ENCODE peak calls at places on chromosomes 2 and 18, in five cellular contexts. V is substantia nigra, Y is posterior cingulate gyrus, X is A549, C is pulmonary artery endothelial cell. I is an unnamed sample.
A peak's percentile ranks its signal among the peaks of the same experiment; 100 is the strongest.

GRCh38 chr2:104846182-104846954 is 7.5 kb upstream of the POU3F3 start:
- DNase-seq in V (no peak), Y (no peak), X (no peak), C (no peak), I (no peak)

GRCh38 chr2:148568597-148568996 is 76.0 kb upstream of the EPC2 start:
- DNase-seq in V (no peak), Y (no peak), X (no peak), C (no peak), I (no peak)

GRCh38 chr2:46134531-46135229 is 162.5 kb upstream of the EPAS1 start:
- DNase-seq in V (no peak), Y (no peak), X (no peak), C (no peak), I (peak; percentile 89)

GRCh38 chr2:108917078-108917440 is 72.0 kb downstream of the EDAR start:
- DNase-seq in V (no peak), Y (no peak), X (no peak), C (no peak), I (peak; percentile 56)

GRCh38 chr2:174625031-174625430 is 27.4 kb upstream of the WIPF1 start:
- DNase-seq in V (no peak), Y (no peak), X (no peak), C (no peak), I (no peak)

GRCh38 chr2:240469747-240470146 is 34.3 kb downstream of the GPC1 start:
- DNase-seq in V (no peak), Y (no peak), X (no peak), C (no peak), I (peak; percentile 8)

GRCh38 chr2:121273116-121273515 is 11.9 kb downstream of the TFCP2L1 start:
- DNase-seq in V (no peak), Y (no peak), X (no peak), C (no peak), I (no peak)

GRCh38 chr2:224126001-224126400 is 86.9 kb upstream of the SERPINE2 start:
- DNase-seq in V (no peak), Y (no peak), X (no peak), C (no peak), I (no peak)

GRCh38 chr2:226981731-226982373 is 146.0 kb downstream of the RHBDD1 start:
- DNase-seq in V (no peak), Y (no peak), X (no peak), C (no peak), I (peak; percentile 43)

GRCh38 chr2:113103958-113104627 is 23.3 kb upstream of the IL1RN start:
- DNase-seq in V (no peak), Y (no peak), X (no peak), C (no peak), I (peak; percentile 32)

GRCh38 chr2:6814312-6814711 is 51.4 kb downstream of the CMPK2 start:
- DNase-seq in V (no peak), Y (no peak), X (no peak), C (no peak), I (no peak)

GRCh38 chr2:309148-309969 is 21.5 kb upstream of the ALKAL2 start:
- DNase-seq in V (no peak), Y (no peak), X (no peak), C (no peak), I (no peak)

GRCh38 chr18:79506191-79507075 is 110.7 kb downstream of the NFATC1 start:
- DNase-seq in V (no peak), Y (no peak), X (no peak), C (no peak), I (peak; percentile 68)

GRCh38 chr2:54255230-54256090 is 569 bp downstream of the TSPYL6 start:
- DNase-seq in V (no peak), Y (no peak), X (no peak), C (no peak), I (no peak)

GRCh38 chr18:55012041-55012440 is 52.8 kb upstream of the CCDC68 start:
- DNase-seq in V (no peak), Y (no peak), X (no peak), C (no peak), I (no peak)

GRCh38 chr2:212943351-212943750 is 208.1 kb downstream of the IKZF2 start:
- DNase-seq in V (no peak), Y (no peak), X (no peak), C (no peak), I (peak; percentile 69)

GRCh38 chr2:237567276-237568029 is 1.1 kb downstream of the PRLH start:
- DNase-seq in V (no peak), Y (no peak), X (no peak), C (no peak), I (no peak)

GRCh38 chr2:24919100-24919976 is 699 bp downstream of the ADCY3 start:
- DNase-seq in V (no peak), Y (no peak), X (peak; percentile 55), C (no peak), I (no peak)

GRCh38 chr18:45008694-45009372 is 328.1 kb downstream of the SETBP1 start:
- DNase-seq in V (no peak), Y (no peak), X (no peak), C (no peak), I (no peak)

GRCh38 chr18:10124557-10124956 is 210.7 kb downstream of the VAPA start:
- DNase-seq in V (no peak), Y (no peak), X (no peak), C (no peak), I (no peak)

GRCh38 chr2:15668611-15669305 is 77.1 kb downstream of the DDX1 start:
- DNase-seq in V (no peak), Y (no peak), X (no peak), C (no peak), I (no peak)

GRCh38 chr2:42859801-42860200 is 67.4 kb upstream of the HAAO start:
- DNase-seq in V (no peak), Y (no peak), X (no peak), C (no peak), I (peak; percentile 80)

GRCh38 chr2:26513261-26513660 is 35.3 kb upstream of the OTOF start:
- DNase-seq in V (no peak), Y (no peak), X (no peak), C (no peak), I (no peak)

GRCh38 chr2:52676056-52676455 is 1091.5 kb upstream of the CHAC2 start:
- DNase-seq in V (no peak), Y (no peak), X (no peak), C (no peak), I (peak; percentile 71)

I was measured in fibroblast of the aortic adventitia.